ENCODE peak calls at places on chromosomes 4 and X, in eight cellular contexts. T is pancreas, Q is aorta, Y is RWPE2, L is cardiac muscle cell, O is fibroblast of lung, B is bronchial epithelial cell, U is prostate gland. F is an unnamed sample.
A peak's percentile ranks its signal among the peaks of the same experiment; 100 is the strongest.

GRCh38 chrX:72095370-72095769 is 36.3 kb downstream of the RTL5 start:
- DNase-seq in T (no peak), Q (no peak), Y (no peak), L (no peak), O (no peak), B (no peak), U (no peak), F (no peak)

GRCh38 chr4:131447883-131448282 is 1701.2 kb upstream of the PCDH10 start:
- DNase-seq in T (no peak), Q (no peak), Y (no peak), L (no peak), O (no peak), B (no peak), U (no peak), F (no peak)

GRCh38 chrX:131704136-131704695 is 160.3 kb downstream of the OR13H1 start:
- DNase-seq in T (peak; percentile 92), Q (peak; percentile 93), Y (no peak), L (no peak), O (no peak), B (no peak), U (no peak), F (no peak)

GRCh38 chrX:74133156-74133796 is 170.7 kb upstream of the ZCCHC13 start:
- DNase-seq in T (peak; percentile 25), Q (no peak), Y (no peak), L (peak; percentile 78), O (peak; percentile 79), B (peak; percentile 42), U (peak; percentile 25), F (no peak)

GRCh38 chr4:11194431-11194830 is 234.3 kb downstream of the HS3ST1 start:
- DNase-seq in T (no peak), Q (no peak), Y (no peak), L (peak; percentile 49), O (no peak), B (no peak), U (no peak), F (no peak)

GRCh38 chr4:2832309-2832980 is 11.2 kb upstream of the ADD1 start:
- DNase-seq in T (no peak), Q (no peak), Y (peak; percentile 63), L (no peak), O (no peak), B (no peak), U (no peak), F (no peak)

GRCh38 chr4:151418385-151418784 is 9.4 kb downstream of the FHIP1A start:
- DNase-seq in T (peak; percentile 18), Q (no peak), Y (no peak), L (peak; percentile 56), O (peak; percentile 70), B (peak; percentile 98), U (no peak), F (peak; percentile 42)

GRCh38 chr4:99893991-99894981 is at the start of gene LAMTOR3:
- DNase-seq in T (peak; percentile 91), Q (peak; percentile 96), Y (peak; percentile 87), L (peak; percentile 92), O (peak; percentile 91), B (peak; percentile 85), U (peak; percentile 90), F (peak; percentile 79)

GRCh38 chr4:59936566-59936965 is 1263.6 kb upstream of the ADGRL3 start:
- DNase-seq in T (no peak), Q (no peak), Y (no peak), L (no peak), O (no peak), B (no peak), U (no peak), F (no peak)

GRCh38 chrX:40146471-40147398 is 49.0 kb upstream of the BCOR start:
- DNase-seq in T (peak; percentile 30), Q (no peak), Y (no peak), L (peak; percentile 46), O (no peak), B (no peak), U (no peak), F (peak; percentile 41)

GRCh38 chrX:47915886-47916493 is 79.3 kb downstream of the ZNF81 start:
- DNase-seq in T (no peak), Q (no peak), Y (no peak), L (no peak), O (no peak), B (no peak), U (no peak), F (no peak)

GRCh38 chr4:76250962-76251361 is 559 bp upstream of the FAM47E start:
- DNase-seq in T (no peak), Q (no peak), Y (no peak), L (no peak), O (peak; percentile 4), B (no peak), U (no peak), F (no peak)

GRCh38 chr4:113935190-113935589 is 44.3 kb downstream of the ARSJ start:
- DNase-seq in T (no peak), Q (no peak), Y (no peak), L (peak; percentile 26), O (no peak), B (peak; percentile 65), U (no peak), F (no peak)

GRCh38 chr4:61200991-61201526 is 933 bp downstream of the ADGRL3 start:
- DNase-seq in T (no peak), Q (peak; percentile 77), Y (no peak), L (peak; percentile 52), O (peak; percentile 49), B (no peak), U (no peak), F (no peak)

GRCh38 chr4:126470862-126471261 is 1156.1 kb downstream of the FAT4 start:
- DNase-seq in T (no peak), Q (no peak), Y (no peak), L (peak; percentile 48), O (no peak), B (peak; percentile 72), U (no peak), F (no peak)

GRCh38 chr4:39706334-39706733 is 8.4 kb downstream of the UBE2K start:
- DNase-seq in T (peak; percentile 60), Q (peak; percentile 84), Y (peak; percentile 71), L (peak; percentile 76), O (peak; percentile 81), B (peak; percentile 72), U (peak; percentile 14), F (peak; percentile 77)

GRCh38 chrX:17744896-17745523 is 7.7 kb downstream of the SCML1 start:
- DNase-seq in T (no peak), Q (no peak), Y (no peak), L (peak; percentile 9), O (peak; percentile 34), B (peak; percentile 14), U (no peak), F (no peak)

GRCh38 chr4:32135642-32136041 is 1415.5 kb downstream of the PCDH7 start:
- DNase-seq in T (no peak), Q (no peak), Y (no peak), L (no peak), O (peak; percentile 42), B (peak; percentile 98), U (no peak), F (no peak)

GRCh38 chrX:119010491-119010890 is 36.1 kb downstream of the LONRF3 start:
- DNase-seq in T (no peak), Q (no peak), Y (no peak), L (no peak), O (no peak), B (no peak), U (no peak), F (no peak)

GRCh38 chr4:7104366-7105031 is 36.6 kb upstream of the GRPEL1 start:
- DNase-seq in T (no peak), Q (peak; percentile 37), Y (no peak), L (no peak), O (no peak), B (no peak), U (no peak), F (no peak)

GRCh38 chr4:111681751-111682150 is 463.5 kb upstream of the FAM241A start:
- DNase-seq in T (no peak), Q (no peak), Y (no peak), L (no peak), O (no peak), B (no peak), U (no peak), F (no peak)

GRCh38 chrX:16002185-16002584 is 121.2 kb upstream of the GRPR start:
- DNase-seq in T (no peak), Q (no peak), Y (no peak), L (peak; percentile 7), O (no peak), B (peak; percentile 48), U (no peak), F (no peak)

GRCh38 chr4:57132746-57133142 is 22.6 kb upstream of the IGFBP7 start:
- DNase-seq in T (no peak), Q (no peak), Y (no peak), L (no peak), O (no peak), B (no peak), U (no peak), F (no peak)

GRCh38 chr4:154076921-154077320 is 288.0 kb upstream of the SFRP2 start:
- DNase-seq in T (no peak), Q (no peak), Y (no peak), L (no peak), O (no peak), B (no peak), U (no peak), F (peak; percentile 7)

DNA sequence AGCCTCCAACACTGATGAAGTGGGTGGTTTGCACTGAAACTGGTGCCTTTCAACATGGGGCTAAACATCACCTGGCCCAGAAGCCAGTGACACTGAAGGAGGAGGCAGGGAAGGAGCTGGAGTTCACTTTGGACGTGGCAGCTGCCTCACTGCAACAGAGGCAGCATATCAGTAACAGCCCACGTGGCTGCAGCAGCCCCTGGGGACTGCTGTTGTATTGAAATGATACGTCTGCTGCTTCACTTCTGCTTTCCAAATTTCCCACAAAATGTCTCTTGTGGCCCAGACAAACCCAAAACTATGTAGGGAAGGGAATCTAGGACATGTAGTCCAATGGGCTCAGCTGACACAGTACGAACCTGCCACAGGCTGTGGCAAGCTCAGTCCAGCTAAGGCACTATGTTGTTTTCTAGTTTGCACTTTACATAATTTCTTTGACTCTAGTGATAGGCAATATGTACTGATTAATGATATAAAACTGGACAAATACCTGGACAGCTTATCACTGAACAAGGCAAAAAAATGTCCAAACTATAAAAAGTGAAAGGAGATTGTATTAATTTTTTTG is 84.7 kb upstream of the RAPGEF2 start:
- DNase-seq in T (no peak), Q (no peak), Y (no peak), L (peak; percentile 77), O (no peak), B (no peak), U (no peak), F (no peak)
- H3K4me3 ChIP-seq in T (no peak overlapping the region), Q (no peak overlapping the region), Y (no peak overlapping the region), L (no peak overlapping the region), O (no peak overlapping the region), B (no peak overlapping the region), U (no peak overlapping the region), F (no peak overlapping the region)

GRCh38 chr4:70818173-70818856 is 21.4 kb downstream of the GRSF1 start:
- DNase-seq in T (no peak), Q (no peak), Y (no peak), L (no peak), O (no peak), B (no peak), U (no peak), F (no peak)
- H3K36me3 ChIP-seq in T (peaks cover 36% of the 10 kb centered on the region), Q (peaks cover 11% of the 10 kb centered on the region), Y (peaks cover 46% of the 10 kb centered on the region), L (peaks cover 43% of the 10 kb centered on the region), O (no peaks in the 10 kb centered on the region), B (peaks cover 2% of the 10 kb centered on the region), U (no peaks in the 10 kb centered on the region), F (peaks cover 21% of the 10 kb centered on the region)

GRCh38 chr4:1460967-1461868 is 55.0 kb upstream of the NKX1-1 start:
- DNase-seq in T (no peak), Q (no peak), Y (no peak), L (no peak), O (no peak), B (no peak), U (no peak), F (no peak)
- H3K27me3 ChIP-seq in T (peaks cover 7% of the 10 kb centered on the region), Q (no peaks in the 10 kb centered on the region), Y (peaks cover 57% of the 10 kb centered on the region), L (peaks cover 31% of the 10 kb centered on the region), O (peaks cover 7% of the 10 kb centered on the region), B (peaks cover 7% of the 10 kb centered on the region), U (peaks cover 10% of the 10 kb centered on the region), F (no peaks in the 10 kb centered on the region)

GRCh38 chr4:25161599-25161960 is 1.3 kb upstream of the SEPSECS start:
- DNase-seq in T (no peak), Q (no peak), Y (no peak), L (no peak), O (peak; percentile 20), B (peak; percentile 55), U (no peak), F (no peak)
- H3K4me3 ChIP-seq in T (no peak overlapping the region), Q (peak overlapping the region; percentile 16), Y (peak overlapping the region; percentile 78), L (peak overlapping the region; percentile 52), O (no peak overlapping the region), B (peak overlapping the region; percentile 79), U (peak overlapping the region; percentile 84), F (peak overlapping the region; percentile 74)